ENCODE peak calls at places on chromosomes 3 and 15, in six cellular contexts. H is left ventricle myocardium inferior, Z is GM23338, Y is heart right ventricle, X is A673, W is psoas muscle. P is an unnamed sample.

GRCh38 chr3:96478496-96478895 is 335.9 kb upstream of the EPHA6 start:
- DNase-seq in H (no peak), X (no peak), W (no peak), Y (no peak), Z (no peak), P (no peak)

GRCh38 chr15:74775132-74775562 is 6.7 kb upstream of the CSK start:
- DNase-seq in Z (no peak), H (no peak), W (no peak), Y (no peak), X (no peak), P (no peak)

GRCh38 chr15:38503497-38503896 is 49.6 kb downstream of the FAM98B start:
- DNase-seq in W (no peak), Y (no peak), H (no peak), Z (no peak), X (no peak), P (no peak)

GRCh38 chr3:96863129-96863740 is 48.8 kb downstream of the EPHA6 start:
- DNase-seq in Z (peak; percentile 71), X (peak; percentile 35), W (no peak), Y (no peak), H (no peak), P (peak; percentile 47)

GRCh38 chr3:98010194-98010882 is 24.8 kb downstream of the GABRR3 start:
- DNase-seq in Y (no peak), X (no peak), Z (peak; percentile 22), H (no peak), W (no peak), P (no peak)

GRCh38 chr3:131231710-131232348 is 149.7 kb upstream of the NUDT16 start:
- DNase-seq in W (no peak), H (no peak), X (peak; percentile 80), Z (peak; percentile 10), Y (no peak), P (no peak)

GRCh38 chr15:65940618-65940909 is 71.3 kb downstream of the RAB11A start:
- DNase-seq in X (no peak), W (no peak), H (no peak), Z (no peak), Y (no peak), P (no peak)

GRCh38 chr3:177781686-177782161 is 584.4 kb upstream of the TBL1XR1 start:
- DNase-seq in W (peak; percentile 59), X (peak; percentile 30), Y (peak; percentile 34), Z (no peak), H (peak; percentile 55), P (no peak)

GRCh38 chr15:40379853-40380252 is 2.7 kb upstream of the KNSTRN start:
- DNase-seq in W (peak; percentile 81), X (no peak), Z (no peak), H (peak; percentile 35), Y (no peak), P (no peak)

GRCh38 chr15:90184786-90185704 is 16.1 kb upstream of the SEMA4B start:
- DNase-seq in H (peak; percentile 75), Z (peak; percentile 83), X (peak; percentile 40), Y (peak; percentile 83), W (peak; percentile 82), P (no peak)

GRCh38 chr3:52915245-52915772 is 18.0 kb upstream of the STIMATE start:
- DNase-seq in H (no peak), W (no peak), Y (no peak), Z (no peak), X (no peak), P (no peak)

GRCh38 chr15:70362350-70362749 is 264.6 kb upstream of the TLE3 start:
- DNase-seq in Z (no peak), X (no peak), Y (no peak), W (no peak), H (no peak), P (no peak)

GRCh38 chr3:14592836-14593235 is 52.7 kb upstream of the GRIP2 start:
- DNase-seq in Z (no peak), X (no peak), Y (no peak), W (no peak), H (no peak), P (no peak)

GRCh38 chr15:70150405-70150747 is 52.7 kb upstream of the TLE3 start:
- DNase-seq in Y (no peak), X (no peak), Z (no peak), W (no peak), H (no peak), P (no peak)

GRCh38 chr15:38688761-38689160 is 124.1 kb upstream of the RASGRP1 start:
- DNase-seq in Y (no peak), H (no peak), X (no peak), Z (no peak), W (no peak), P (no peak)

DNA sequence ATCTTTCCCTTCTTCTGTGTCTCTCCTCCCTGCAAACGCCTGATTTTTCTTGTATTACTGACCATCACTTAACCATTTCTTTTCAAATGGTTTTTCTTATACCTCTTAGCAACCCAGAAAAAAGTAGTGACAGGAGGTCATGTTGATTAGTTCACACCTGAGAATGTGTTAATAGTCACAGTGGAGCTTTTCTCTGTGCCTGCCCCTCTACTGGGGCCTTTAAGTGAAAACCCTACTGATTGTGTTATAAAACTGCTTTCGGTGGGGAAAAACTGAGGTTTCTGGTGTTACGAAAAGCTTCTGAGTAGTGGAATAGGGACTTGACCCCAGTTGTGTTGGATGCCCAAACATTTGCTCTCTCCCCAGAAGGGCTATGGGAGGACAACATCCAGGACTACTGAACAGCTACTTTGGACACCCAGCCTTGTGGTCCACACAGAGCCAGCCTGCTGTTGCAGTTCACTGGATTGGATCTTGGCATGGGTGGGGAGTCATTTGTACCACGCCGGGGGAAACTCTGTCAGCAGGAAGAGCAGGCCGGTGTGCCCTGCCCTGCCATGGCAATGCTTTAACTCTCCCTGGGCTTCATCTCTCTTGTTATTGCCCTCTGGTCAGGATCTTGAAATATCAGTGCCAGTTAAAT is 10.3 kb downstream of the GPR87 start:
- DNase-seq in H (no peak), Z (no peak), X (no peak), Y (no peak), W (no peak), P (no peak)
- H3K27ac ChIP-seq in H (no peak overlapping the region), Z (no peak overlapping the region), X (no peak overlapping the region), Y (no peak overlapping the region), W (no peak overlapping the region), P (no peak overlapping the region)

GRCh38 chr3:46020766-46021510 is 6.3 kb downstream of the XCR1 start:
- DNase-seq in W (no peak), X (no peak), Z (no peak), Y (no peak), H (no peak), P (no peak)
- H3K4me3 ChIP-seq in W (no peak overlapping the region), X (no peak overlapping the region), Z (no peak overlapping the region), Y (no peak overlapping the region), H (no peak overlapping the region), P (no peak overlapping the region)

GRCh38 chr3:123157209-123157597 is 44.5 kb upstream of the SEC22A start:
- DNase-seq in W (no peak), H (no peak), X (no peak), Z (no peak), Y (no peak), P (no peak)

GRCh38 chr3:123158330-123158729 is 43.4 kb upstream of the SEC22A start:
- DNase-seq in H (no peak), W (no peak), Z (no peak), X (no peak), Y (no peak), P (no peak)

GRCh38 chr3:123155471-123156011 is 46.2 kb upstream of the SEC22A start:
- DNase-seq in Y (no peak), Z (no peak), X (no peak), W (no peak), H (no peak), P (no peak)

GRCh38 chr3:123157598-123158287 is 44.0 kb upstream of the SEC22A start:
- DNase-seq in Z (no peak), W (no peak), X (no peak), Y (no peak), H (no peak), P (no peak)

DNA sequence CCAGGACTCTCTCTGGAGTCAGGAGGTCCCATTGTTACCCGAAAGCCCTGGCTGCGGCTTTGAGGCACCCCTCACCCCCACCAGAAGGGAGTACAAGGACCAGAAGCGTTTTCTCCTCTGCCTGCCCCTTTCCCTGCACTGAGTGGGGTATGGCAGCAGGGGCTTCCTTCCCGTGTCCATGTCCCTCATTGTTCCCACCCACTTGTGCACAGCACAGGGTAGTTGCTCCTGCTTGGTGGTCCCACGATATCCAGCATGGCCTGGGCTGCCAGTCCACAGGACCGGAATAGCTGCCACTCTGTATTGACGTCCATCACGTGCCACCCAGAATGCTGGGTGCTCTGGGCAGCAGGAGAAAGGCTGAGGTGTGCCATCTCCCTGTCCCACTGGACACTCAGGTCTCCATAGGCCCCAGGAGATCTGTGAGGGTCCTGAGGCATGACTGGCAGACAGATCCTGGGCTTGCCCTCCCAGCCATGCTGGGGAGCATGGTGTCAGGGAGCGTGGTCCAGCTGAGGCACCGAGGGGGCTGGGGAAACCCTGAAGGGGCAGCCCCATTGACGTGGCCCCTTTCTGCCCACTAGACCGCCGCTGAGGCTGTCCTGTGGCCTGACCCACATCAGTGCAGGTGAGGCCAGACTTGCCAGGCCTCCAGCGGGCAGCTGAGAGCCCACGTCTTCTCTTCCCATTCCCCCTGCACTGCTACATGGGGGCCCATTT is 45.3 kb upstream of the SEC22A start:
- DNase-seq in X (no peak), H (no peak), W (no peak), Z (no peak), Y (no peak), P (no peak)
- H3K36me3 ChIP-seq in X (peaks cover 12% of the 10 kb centered on the region), H (peaks cover 40% of the 10 kb centered on the region), W (peaks cover 26% of the 10 kb centered on the region), Z (peaks cover 4% of the 10 kb centered on the region), Y (peaks cover 13% of the 10 kb centered on the region), P (peaks cover 14% of the 10 kb centered on the region)

DNA sequence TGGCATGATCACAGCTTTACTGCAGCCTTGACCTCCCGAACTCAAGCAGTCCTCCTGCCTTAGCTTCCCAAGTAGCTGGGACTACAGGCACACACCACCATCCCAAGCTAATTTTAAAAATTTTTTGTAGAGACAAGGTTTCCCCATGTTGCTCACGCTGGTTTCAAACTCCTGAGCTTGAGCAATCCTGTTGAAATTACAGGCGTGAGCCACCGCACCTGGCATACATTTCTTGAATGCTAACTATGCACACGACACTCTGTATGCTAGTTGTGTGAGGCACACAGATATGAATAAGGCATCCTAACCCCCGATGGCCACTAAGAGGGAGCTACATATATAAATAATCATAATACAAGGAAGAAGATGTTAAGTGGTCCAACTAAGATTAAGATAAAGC is 64.9 kb downstream of the CDC25A start:
- DNase-seq in X (no peak), Y (no peak), Z (no peak), W (no peak), H (no peak), P (no peak)
- H3K27ac ChIP-seq in X (no peak overlapping the region), Y (no peak overlapping the region), Z (no peak overlapping the region), W (no peak overlapping the region), H (no peak overlapping the region), P (no peak overlapping the region)

GRCh38 chr3:79810101-79810500 is 42.3 kb upstream of the ROBO1 start:
- DNase-seq in Z (peak; percentile 18), Y (no peak), W (no peak), H (no peak), X (no peak), P (no peak)
- H3K4me3 ChIP-seq in Z (no peak overlapping the region), Y (no peak overlapping the region), W (no peak overlapping the region), H (no peak overlapping the region), X (no peak overlapping the region), P (no peak overlapping the region)

GRCh38 chr15:71885390-71885789 is 75.0 kb downstream of the NR2E3 start:
- DNase-seq in H (no peak), X (no peak), Y (no peak), W (no peak), Z (peak; percentile 12), P (no peak)
- H3K36me3 ChIP-seq in H (peaks cover 82% of the 10 kb centered on the region), X (no peaks in the 10 kb centered on the region), Y (peaks cover 8% of the 10 kb centered on the region), W (peaks cover 73% of the 10 kb centered on the region), Z (no peaks in the 10 kb centered on the region), P (no peaks in the 10 kb centered on the region)

GRCh38 chr3:195910499-195910845 is 2.1 kb upstream of the TNK2 start:
- DNase-seq in Z (no peak), X (no peak), Y (no peak), H (no peak), W (peak; percentile 46), P (no peak)
- H3K27ac ChIP-seq in Z (peak overlapping the region; percentile 78), X (no peak overlapping the region), Y (no peak overlapping the region), H (no peak overlapping the region), W (peak overlapping the region; percentile 93), P (no peak overlapping the region)